ENCODE peak calls at places on chromosomes 13 and 19, in eight cellular contexts. One of them, this sample, is unnamed.

GRCh38 chr13:37747071-37747612 is 122.4 kb downstream of the TRPC4 start:
- DNase-seq in hypothalamus: no peak
- DNase-seq in putamen: no peak
- DNase-seq in trophoblast cell: peak
- DNase-seq in effector memory CD4-positive, alpha-beta T cell: no peak
- DNase-seq in T-helper 2 cell: no peak
- DNase-seq in caudate nucleus: no peak
- DNase-seq in small intestine: no peak
- DNase-seq in this sample: no peak

GRCh38 chr19:31351212-31352193 is 2.3 kb upstream of the TSHZ3 start:
- DNase-seq in putamen: no peak
- DNase-seq in hypothalamus: no peak
- DNase-seq in trophoblast cell: peak
- DNase-seq in small intestine: peak
- DNase-seq in caudate nucleus: no peak
- DNase-seq in effector memory CD4-positive, alpha-beta T cell: no peak
- DNase-seq in T-helper 2 cell: no peak
- DNase-seq in this sample: no peak

GRCh38 chr13:112342841-112343361 is 33.3 kb upstream of the SPACA7 start:
- DNase-seq in trophoblast cell: no peak
- DNase-seq in small intestine: no peak
- DNase-seq in hypothalamus: no peak
- DNase-seq in effector memory CD4-positive, alpha-beta T cell: no peak
- DNase-seq in T-helper 2 cell: no peak
- DNase-seq in putamen: no peak
- DNase-seq in caudate nucleus: no peak
- DNase-seq in this sample: no peak

GRCh38 chr19:50501568-50502475 is 9.2 kb downstream of the JOSD2 start:
- DNase-seq in hypothalamus: no peak
- DNase-seq in caudate nucleus: no peak
- DNase-seq in T-helper 2 cell: no peak
- DNase-seq in putamen: no peak
- DNase-seq in small intestine: no peak
- DNase-seq in trophoblast cell: no peak
- DNase-seq in effector memory CD4-positive, alpha-beta T cell: no peak
- DNase-seq in this sample: no peak

GRCh38 chr13:102508411-102508810 is 88.4 kb upstream of the TPP2 start:
- DNase-seq in caudate nucleus: no peak
- DNase-seq in trophoblast cell: no peak
- DNase-seq in hypothalamus: no peak
- DNase-seq in putamen: no peak
- DNase-seq in T-helper 2 cell: no peak
- DNase-seq in effector memory CD4-positive, alpha-beta T cell: no peak
- DNase-seq in small intestine: no peak
- DNase-seq in this sample: no peak

GRCh38 chr19:43489310-43489709 is 15.2 kb downstream of the PHLDB3 start:
- DNase-seq in hypothalamus: no peak
- DNase-seq in caudate nucleus: no peak
- DNase-seq in effector memory CD4-positive, alpha-beta T cell: no peak
- DNase-seq in trophoblast cell: no peak
- DNase-seq in small intestine: no peak
- DNase-seq in putamen: no peak
- DNase-seq in T-helper 2 cell: no peak
- DNase-seq in this sample: no peak

GRCh38 chr19:5042556-5042955 is 73.6 kb downstream of the KDM4B start:
- DNase-seq in T-helper 2 cell: no peak
- DNase-seq in small intestine: no peak
- DNase-seq in effector memory CD4-positive, alpha-beta T cell: no peak
- DNase-seq in caudate nucleus: no peak
- DNase-seq in putamen: no peak
- DNase-seq in hypothalamus: no peak
- DNase-seq in trophoblast cell: peak
- DNase-seq in this sample: no peak

GRCh38 chr19:32196690-32197420 is 148.6 kb upstream of the ZNF507 start:
- DNase-seq in effector memory CD4-positive, alpha-beta T cell: no peak
- DNase-seq in putamen: no peak
- DNase-seq in caudate nucleus: no peak
- DNase-seq in T-helper 2 cell: no peak
- DNase-seq in hypothalamus: no peak
- DNase-seq in small intestine: no peak
- DNase-seq in trophoblast cell: no peak
- DNase-seq in this sample: no peak

GRCh38 chr13:95246292-95247082 is 54.8 kb downstream of the ABCC4 start:
- DNase-seq in caudate nucleus: no peak
- DNase-seq in hypothalamus: no peak
- DNase-seq in putamen: no peak
- DNase-seq in effector memory CD4-positive, alpha-beta T cell: no peak
- DNase-seq in small intestine: peak
- DNase-seq in trophoblast cell: no peak
- DNase-seq in T-helper 2 cell: no peak
- DNase-seq in this sample: no peak

GRCh38 chr13:24168392-24168750 is 7.9 kb downstream of the SPATA13 start:
- DNase-seq in caudate nucleus: no peak
- DNase-seq in putamen: no peak
- DNase-seq in small intestine: no peak
- DNase-seq in T-helper 2 cell: no peak
- DNase-seq in hypothalamus: no peak
- DNase-seq in trophoblast cell: no peak
- DNase-seq in effector memory CD4-positive, alpha-beta T cell: no peak
- DNase-seq in this sample: no peak

GRCh38 chr19:22052644-22053013 is 345 bp downstream of the ZNF257 start:
- DNase-seq in hypothalamus: no peak
- DNase-seq in small intestine: no peak
- DNase-seq in trophoblast cell: no peak
- DNase-seq in effector memory CD4-positive, alpha-beta T cell: peak
- DNase-seq in T-helper 2 cell: peak
- DNase-seq in caudate nucleus: no peak
- DNase-seq in putamen: no peak
- DNase-seq in this sample: no peak

GRCh38 chr13:32032780-32033179 is 1.2 kb downstream of the FRY start:
- DNase-seq in trophoblast cell: no peak
- DNase-seq in caudate nucleus: no peak
- DNase-seq in hypothalamus: no peak
- DNase-seq in T-helper 2 cell: no peak
- DNase-seq in small intestine: no peak
- DNase-seq in putamen: no peak
- DNase-seq in effector memory CD4-positive, alpha-beta T cell: no peak
- DNase-seq in this sample: no peak

GRCh38 chr13:39765801-39766463 is 110.5 kb downstream of the COG6 start:
- DNase-seq in hypothalamus: peak
- DNase-seq in small intestine: peak
- DNase-seq in trophoblast cell: no peak
- DNase-seq in effector memory CD4-positive, alpha-beta T cell: no peak
- DNase-seq in T-helper 2 cell: peak
- DNase-seq in putamen: peak
- DNase-seq in caudate nucleus: peak
- DNase-seq in this sample: no peak

GRCh38 chr19:4134351-4134750 is 10.4 kb upstream of the MAP2K2 start:
- DNase-seq in effector memory CD4-positive, alpha-beta T cell: no peak
- DNase-seq in caudate nucleus: no peak
- DNase-seq in small intestine: no peak
- DNase-seq in putamen: no peak
- DNase-seq in T-helper 2 cell: no peak
- DNase-seq in hypothalamus: no peak
- DNase-seq in trophoblast cell: no peak
- DNase-seq in this sample: no peak